ENCODE peak calls at places on chromosomes 16 and 17, in seven cellular contexts. D is fibroblast of pulmonary artery; P is thoracic aorta; X is activated CD4-positive, alpha-beta T cell treated with anti-CD3 and anti-CD28 coated beads, Interleukin-2, amount 50 U/mL, for 24 hours; B is GM12891; O is anterior cingulate cortex; V is NCI-H2081. M is an unnamed sample.

GRCh38 chr17:37388266-37388665 is 12.5 kb downstream of the C17orf78 start:
- DNase-seq in D (peak; percentile 13), P (no peak), X (no peak), B (no peak), O (no peak), V (no peak), M (peak; percentile 65)

GRCh38 chr17:6471531-6472465 is 27.5 kb downstream of the PIMREG start:
- DNase-seq in D (peak; percentile 82), P (no peak), X (no peak), B (no peak), O (no peak), V (no peak), M (peak; percentile 51)

GRCh38 chr17:7220593-7221280 is 999 bp downstream of the ACADVL start:
- DNase-seq in D (peak; percentile 73), P (no peak), X (no peak), B (peak; percentile 60), O (peak; percentile 28), V (peak; percentile 56), M (peak; percentile 39)

GRCh38 chr16:47019563-47019962 is 46.1 kb upstream of the DNAJA2 start:
- DNase-seq in D (peak; percentile 32), P (no peak), X (no peak), B (no peak), O (no peak), V (no peak), M (no peak)

GRCh38 chr17:64596988-64597387 is 65.1 kb downstream of the SMURF2 start:
- DNase-seq in D (no peak), P (no peak), X (no peak), B (no peak), O (no peak), V (no peak), M (no peak)

GRCh38 chr16:10202650-10203049 is 20.4 kb upstream of the GRIN2A start:
- DNase-seq in D (no peak), P (no peak), X (no peak), B (no peak), O (no peak), V (no peak), M (no peak)

GRCh38 chr17:38628441-38628840 is 22.7 kb upstream of the SRCIN1 start:
- DNase-seq in D (peak; percentile 9), P (no peak), X (no peak), B (no peak), O (no peak), V (peak; percentile 10), M (no peak)

GRCh38 chr16:56777533-56777932 is 47.6 kb downstream of the NUP93 start:
- DNase-seq in D (no peak), P (no peak), X (no peak), B (no peak), O (no peak), V (no peak), M (peak; percentile 46)

GRCh38 chr17:64709481-64709880 is 47.4 kb upstream of the SMURF2 start:
- DNase-seq in D (no peak), P (no peak), X (no peak), B (no peak), O (no peak), V (no peak), M (no peak)

GRCh38 chr17:76197911-76198310 is 42.4 kb downstream of the RNF157 start:
- DNase-seq in D (peak; percentile 17), P (no peak), X (no peak), B (no peak), O (no peak), V (no peak), M (no peak)

GRCh38 chr16:66274335-66275110 is 92.0 kb upstream of the CDH5 start:
- DNase-seq in D (peak; percentile 71), P (no peak), X (no peak), B (no peak), O (no peak), V (peak; percentile 33), M (no peak)

GRCh38 chr17:49390548-49391324 is 23.9 kb downstream of the PHB1 start:
- DNase-seq in D (no peak), P (no peak), X (no peak), B (no peak), O (peak; percentile 44), V (no peak), M (no peak)

GRCh38 chr17:82655523-82655922 is 7.3 kb upstream of the WDR45B start:
- DNase-seq in D (no peak), P (no peak), X (no peak), B (no peak), O (no peak), V (no peak), M (no peak)

GRCh38 chr17:30975042-30975820 is 4.4 kb downstream of the RNF135 start:
- DNase-seq in D (no peak), P (no peak), X (no peak), B (no peak), O (no peak), V (no peak), M (no peak)

GRCh38 chr17:78528541-78528940 is 48.7 kb downstream of the DNAH17 start:
- DNase-seq in D (no peak), P (no peak), X (no peak), B (no peak), O (no peak), V (peak; percentile 73), M (no peak)

GRCh38 chr16:30668393-30668792 is 10.2 kb downstream of the FBRS start:
- DNase-seq in D (no peak), P (no peak), X (no peak), B (no peak), O (no peak), V (no peak), M (no peak)

GRCh38 chr17:60526726-60527125 is 684 bp upstream of the APPBP2 start:
- DNase-seq in D (peak; percentile 35), P (no peak), X (no peak), B (no peak), O (no peak), V (no peak), M (peak; percentile 18)

GRCh38 chr17:60825351-60825750 is 147.7 kb downstream of the BCAS3 start:
- DNase-seq in D (no peak), P (no peak), X (no peak), B (no peak), O (no peak), V (no peak), M (no peak)

GRCh38 chr16:12573730-12574383 is 229.8 kb downstream of the CPPED1 start:
- DNase-seq in D (peak; percentile 54), P (no peak), X (peak; percentile 65), B (no peak), O (peak; percentile 40), V (peak; percentile 5), M (no peak)

GRCh38 chr17:63954402-63955063 is 18.2 kb downstream of the SCN4A start:
- DNase-seq in D (no peak), P (no peak), X (no peak), B (peak; percentile 61), O (no peak), V (peak; percentile 43), M (no peak)

GRCh38 chr17:82020874-82021727 is 1.6 kb downstream of the CENPX start:
- DNase-seq in D (peak; percentile 83), P (no peak), X (no peak), B (no peak), O (peak; percentile 82), V (peak; percentile 69), M (peak; percentile 43)

GRCh38 chr17:65204001-65204400 is 66.8 kb downstream of the RGS9 start:
- DNase-seq in D (no peak), P (no peak), X (no peak), B (no peak), O (no peak), V (no peak), M (no peak)

GRCh38 chr17:75077490-75078096 is 10.2 kb upstream of the SLC16A5 start:
- DNase-seq in D (no peak), P (no peak), X (no peak), B (peak; percentile 56), O (peak; percentile 63), V (no peak), M (no peak)

GRCh38 chr17:17096438-17097178 is 54.4 kb downstream of the MPRIP start:
- DNase-seq in D (peak; percentile 44), P (no peak), X (no peak), B (no peak), O (no peak), V (no peak), M (peak; percentile 14)

GRCh38 chr17:80510132-80510531 is 33.7 kb upstream of the NPTX1 start:
- DNase-seq in D (no peak), P (no peak), X (no peak), B (no peak), O (no peak), V (no peak), M (no peak)

GRCh38 chr17:70521821-70522256 is 352.5 kb downstream of the KCNJ2 start:
- DNase-seq in D (peak; percentile 18), P (no peak), X (no peak), B (no peak), O (peak; percentile 1), V (no peak), M (peak; percentile 49)